ENCODE peak calls at places on chromosome 6, in seven cellular contexts. L is GM23338, W is cardiac fibroblast, C is heart right ventricle, N is WERI-Rb-1, Y is fibroblast of lung, S is HCT116. B is an unnamed sample.
A peak's percentile ranks its signal among the peaks of the same experiment; 100 is the strongest.

GRCh38 chr6:52389626-52390360 is 27.8 kb downstream of the PAQR8 start:
- DNase-seq in L (no peak), W (peak; percentile 42), C (peak; percentile 54), N (no peak), Y (peak; percentile 15), S (peak; percentile 48), B (peak; percentile 44)

GRCh38 chr6:170038251-170038650 is 252.6 kb downstream of the DLL1 start:
- DNase-seq in L (no peak), W (no peak), C (no peak), N (no peak), Y (no peak), S (no peak), B (no peak)

GRCh38 chr6:36827261-36828079 is 11.8 kb downstream of the CPNE5 start:
- DNase-seq in L (no peak), W (peak; percentile 92), C (no peak), N (no peak), Y (peak; percentile 64), S (no peak), B (peak; percentile 95)

GRCh38 chr6:64896939-64897338 is 810.1 kb downstream of the EYS start:
- DNase-seq in L (no peak), W (no peak), C (no peak), N (no peak), Y (no peak), S (no peak), B (no peak)

GRCh38 chr6:144033816-144034540 is 25.9 kb upstream of the PLAGL1 start:
- DNase-seq in L (no peak), W (peak; percentile 61), C (no peak), N (no peak), Y (peak; percentile 78), S (no peak), B (peak; percentile 29)

GRCh38 chr6:169386431-169387057 is 132.9 kb upstream of the THBS2 start:
- DNase-seq in L (no peak), W (peak; percentile 31), C (no peak), N (no peak), Y (peak; percentile 13), S (no peak), B (peak; percentile 18)

GRCh38 chr6:21840428-21840827 is 246.9 kb downstream of the SOX4 start:
- DNase-seq in L (no peak), W (peak; percentile 54), C (no peak), N (no peak), Y (peak; percentile 48), S (no peak), B (peak; percentile 72)

GRCh38 chr6:151067684-151068596 is 171.8 kb upstream of the AKAP12 start:
- DNase-seq in L (no peak), W (peak; percentile 94), C (peak; percentile 66), N (no peak), Y (peak; percentile 99), S (peak; percentile 98), B (peak; percentile 92)

GRCh38 chr6:56795852-56796532 is 153.3 kb upstream of the DST start:
- DNase-seq in L (no peak), W (no peak), C (no peak), N (no peak), Y (peak; percentile 27), S (no peak), B (no peak)

GRCh38 chr6:68039641-68040311 is 595.3 kb upstream of the ADGRB3 start:
- DNase-seq in L (peak; percentile 73), W (peak; percentile 24), C (no peak), N (no peak), Y (no peak), S (no peak), B (peak; percentile 22)

GRCh38 chr6:98039443-98039842 is 756.4 kb upstream of the MMS22L start:
- DNase-seq in L (peak; percentile 64), W (no peak), C (no peak), N (no peak), Y (no peak), S (no peak), B (no peak)

GRCh38 chr6:167504412-167504961 is 179.6 kb downstream of the TTLL2 start:
- DNase-seq in L (no peak), W (no peak), C (no peak), N (no peak), Y (no peak), S (no peak), B (no peak)

GRCh38 chr6:17093692-17094091 is 8.2 kb upstream of the STMND1 start:
- DNase-seq in L (peak; percentile 72), W (no peak), C (no peak), N (peak; percentile 36), Y (no peak), S (no peak), B (no peak)
- TF ChIP-seq CTCF in L (peak; percentile 58), W (no peak), C (no peak), N (peak; percentile 68), Y (peak; percentile 30), S (peak; percentile 56), B (peak; percentile 13)

GRCh38 chr6:106102034-106102433 is 15.9 kb downstream of the PRDM1 start:
- DNase-seq in L (no peak), W (no peak), C (no peak), N (no peak), Y (no peak), S (no peak), B (no peak)
- H3K4me3 ChIP-seq in L (no peak overlapping the region), W (no peak overlapping the region), C (peak overlapping the region; percentile 56), N (no peak overlapping the region), Y (no peak overlapping the region), S (no peak overlapping the region), B (no peak overlapping the region)

GRCh38 chr6:88165877-88166492 is at the start of gene CNR1:
- DNase-seq in L (peak; percentile 75), W (peak; percentile 44), C (peak; percentile 53), N (peak; percentile 58), Y (peak; percentile 2), S (no peak), B (peak; percentile 14)
- TF ChIP-seq CTCF in L (no peak), W (no peak), C (no peak), N (no peak), Y (no peak), S (no peak), B (no peak)

GRCh38 chr6:31859923-31860322 is 2.7 kb downstream of the NEU1 start:
- DNase-seq in L (no peak), W (no peak), C (no peak), N (no peak), Y (no peak), S (no peak), B (no peak)
- H3K4me3 ChIP-seq in L (no peak overlapping the region), W (no peak overlapping the region), C (no peak overlapping the region), N (no peak overlapping the region), Y (no peak overlapping the region), S (no peak overlapping the region), B (no peak overlapping the region)

DNA sequence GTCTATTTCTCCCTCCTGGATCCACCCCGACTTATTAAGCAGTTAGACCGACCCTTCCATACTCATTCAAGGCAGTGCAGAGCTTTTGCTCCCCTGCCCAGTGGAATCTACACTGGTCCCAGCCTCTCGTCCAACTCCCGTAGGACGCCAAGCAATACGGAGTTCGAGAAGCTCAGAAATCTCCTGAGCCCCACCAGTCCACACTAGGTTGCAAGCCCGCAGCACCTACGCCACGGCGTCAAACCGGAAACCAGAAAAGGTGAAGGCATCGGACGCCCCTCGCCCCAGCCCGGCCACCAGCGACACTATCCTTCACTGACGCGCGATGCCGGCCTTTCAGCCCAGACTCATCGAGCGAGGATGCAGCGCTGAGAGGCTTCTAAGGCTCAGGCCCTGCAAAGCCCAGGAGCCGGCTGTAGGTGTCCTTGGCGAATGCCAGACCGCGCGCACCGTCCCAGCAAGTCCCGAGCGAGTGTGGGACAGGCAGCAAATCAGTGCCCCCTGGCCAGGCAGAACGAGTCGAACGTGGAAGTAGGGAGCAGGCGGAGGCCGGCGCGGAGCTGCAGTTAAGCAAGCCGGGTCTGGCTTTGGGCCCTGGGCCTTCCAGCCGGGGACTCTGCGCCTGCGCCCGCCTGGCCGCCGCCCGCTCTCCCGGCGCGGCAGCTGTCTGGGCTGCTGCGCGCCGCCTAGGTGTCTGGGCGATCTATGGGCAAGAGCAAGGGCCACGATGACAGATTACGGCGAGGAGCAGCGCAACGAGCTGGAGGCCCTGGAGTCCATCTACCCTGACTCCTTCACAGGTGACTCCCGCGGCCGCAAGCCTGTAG is at the start of gene RWDD1:
- DNase-seq in L (peak; percentile 99), W (peak; percentile 100), C (peak; percentile 99), N (peak; percentile 99), Y (peak; percentile 100), S (peak; percentile 98), B (peak; percentile 100)
- TF ChIP-seq CTCF in L (no peak), W (no peak), C (no peak), N (peak; percentile 10), Y (no peak), S (no peak), B (no peak)

GRCh38 chr6:1806935-1807334 is 197.2 kb downstream of the FOXC1 start:
- DNase-seq in L (no peak), W (no peak), C (no peak), N (no peak), Y (no peak), S (no peak), B (no peak)
- H3K4me3 ChIP-seq in L (no peak overlapping the region), W (no peak overlapping the region), C (no peak overlapping the region), N (no peak overlapping the region), Y (no peak overlapping the region), S (no peak overlapping the region), B (no peak overlapping the region)

GRCh38 chr6:96542702-96543101 is 20.2 kb upstream of the FHL5 start:
- DNase-seq in L (peak; percentile 52), W (peak; percentile 19), C (no peak), N (peak; percentile 14), Y (peak; percentile 17), S (no peak), B (peak; percentile 15)
- TF ChIP-seq CTCF in L (peak; percentile 73), W (peak; percentile 43), C (no peak), N (peak; percentile 17), Y (peak; percentile 37), S (peak; percentile 46), B (peak; percentile 43)

GRCh38 chr6:104788400-104788799 is 71.3 kb downstream of the HACE1 start:
- DNase-seq in L (no peak), W (no peak), C (no peak), N (no peak), Y (no peak), S (no peak), B (no peak)
- H3K4me3 ChIP-seq in L (no peak overlapping the region), W (no peak overlapping the region), C (no peak overlapping the region), N (no peak overlapping the region), Y (no peak overlapping the region), S (no peak overlapping the region), B (no peak overlapping the region)

DNA sequence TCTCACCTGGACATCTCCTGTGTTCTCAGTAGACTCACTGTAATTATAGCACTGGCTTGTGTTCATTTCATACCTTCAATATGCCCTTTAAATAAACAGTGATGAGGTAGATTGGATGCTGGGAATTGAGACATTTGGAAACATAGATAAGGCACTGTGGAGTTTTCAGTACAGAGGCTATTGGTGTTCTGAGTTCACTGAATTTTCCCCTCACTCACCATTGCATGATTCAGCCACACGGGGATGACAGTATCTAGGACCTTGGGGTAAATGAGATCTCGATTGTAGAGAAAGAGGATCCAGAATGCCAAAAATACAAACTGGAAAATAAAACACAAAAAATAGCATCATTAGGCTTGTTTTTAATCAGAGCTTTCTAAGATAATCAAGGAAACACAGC is 12.5 kb downstream of the ADTRP start:
- DNase-seq in L (peak; percentile 17), W (peak; percentile 24), C (no peak), N (no peak), Y (no peak), S (no peak), B (peak; percentile 33)
- TF ChIP-seq CTCF in L (peak; percentile 12), W (no peak), C (no peak), N (peak; percentile 10), Y (peak; percentile 22), S (no peak), B (peak; percentile 18)

DNA sequence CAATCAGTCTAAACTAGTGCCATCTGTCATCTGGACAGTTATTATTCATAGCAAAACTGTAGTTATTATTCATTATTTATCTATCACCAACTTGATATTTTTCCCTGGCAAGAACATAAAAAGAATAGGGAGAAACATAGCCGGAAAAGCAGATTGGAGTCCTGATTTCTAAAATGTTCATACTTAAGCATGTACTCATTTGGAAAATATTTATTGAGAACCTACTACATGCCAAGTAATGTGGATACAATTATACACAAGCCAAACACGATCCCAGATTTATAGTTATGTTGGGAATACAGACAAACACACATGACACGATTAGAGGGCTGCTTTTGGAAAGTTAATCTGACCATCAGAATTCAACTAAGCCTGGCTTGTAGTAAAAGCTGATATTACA is 30.7 kb downstream of the ARHGAP18 start:
- DNase-seq in L (no peak), W (no peak), C (no peak), N (no peak), Y (no peak), S (no peak), B (no peak)
- H3K4me3 ChIP-seq in L (no peak overlapping the region), W (no peak overlapping the region), C (no peak overlapping the region), N (no peak overlapping the region), Y (peak overlapping the region; percentile 13), S (peak overlapping the region; percentile 33), B (no peak overlapping the region)

B was measured in fibroblast of pulmonary artery.